ENCODE peak calls at places on chromosomes 4 and X, in four cellular contexts. V, U, H and Y are unnamed samples.

GRCh38 chr4:145839151-145839550 is 99.5 kb downstream of the ZNF827 start:
- DNase-seq in V (no peak), U (peak; percentile 53), H (no peak), Y (no peak)

GRCh38 chrX:53065066-53065465 is 16.5 kb downstream of the GPR173 start:
- DNase-seq in V (no peak), U (no peak), H (no peak), Y (no peak)

GRCh38 chrX:21479695-21480280 is 105.6 kb downstream of the CNKSR2 start:
- DNase-seq in V (peak; percentile 11), U (no peak), H (no peak), Y (peak; percentile 17)

GRCh38 chr4:122050836-122051235 is 99.0 kb upstream of the TRPC3 start:
- DNase-seq in V (no peak), U (no peak), H (no peak), Y (no peak)

GRCh38 chr4:4603592-4603991 is 61.7 kb upstream of the STX18 start:
- DNase-seq in V (no peak), U (no peak), H (no peak), Y (no peak)

GRCh38 chr4:128483816-128484215 is 196.2 kb upstream of the PGRMC2 start:
- DNase-seq in V (no peak), U (no peak), H (no peak), Y (no peak)

GRCh38 chr4:52103314-52103713 is 52.2 kb downstream of the SPATA18 start:
- DNase-seq in V (no peak), U (no peak), H (no peak), Y (no peak)

GRCh38 chrX:111375747-111376146 is 36.2 kb downstream of the DCX start:
- DNase-seq in V (no peak), U (no peak), H (no peak), Y (no peak)

GRCh38 chr4:53019485-53020382 is 157.6 kb downstream of the RASL11B start:
- DNase-seq in V (no peak), U (no peak), H (no peak), Y (no peak)

GRCh38 chr4:40149960-40150385 is 46.9 kb upstream of the RHOH start:
- DNase-seq in V (peak; percentile 51), U (no peak), H (no peak), Y (peak; percentile 84)

GRCh38 chr4:182143822-182144620 is 99.2 kb upstream of the TENM3 start:
- DNase-seq in V (no peak), U (no peak), H (peak; percentile 38), Y (no peak)

GRCh38 chrX:63471004-63471403 is 119.9 kb upstream of the SPIN4 start:
- DNase-seq in V (no peak), U (no peak), H (no peak), Y (no peak)

GRCh38 chr4:1183985-1184773 is 11.8 kb upstream of the SPON2 start:
- DNase-seq in V (no peak), U (no peak), H (no peak), Y (peak; percentile 63)

GRCh38 chr4:78585633-78586032 is 34.1 kb downstream of the ANXA3 start:
- DNase-seq in V (no peak), U (no peak), H (no peak), Y (no peak)

GRCh38 chr4:24794111-24794860 is 1.1 kb upstream of the SOD3 start:
- DNase-seq in V (no peak), U (no peak), H (no peak), Y (no peak)

GRCh38 chr4:110902500-110902899 is 279.6 kb upstream of the PITX2 start:
- DNase-seq in V (no peak), U (no peak), H (no peak), Y (no peak)

GRCh38 chrX:13085533-13085932 is 41.1 kb upstream of the FAM9C start:
- DNase-seq in V (no peak), U (no peak), H (no peak), Y (no peak)

GRCh38 chr4:149889976-149890375 is 74.3 kb upstream of the IQCM start:
- DNase-seq in V (no peak), U (no peak), H (no peak), Y (no peak)

GRCh38 chr4:1711055-1711905 is 839 bp downstream of the SLBP start:
- DNase-seq in V (no peak), U (peak; percentile 32), H (peak; percentile 52), Y (no peak)

GRCh38 chr4:16881151-16881884 is 17.1 kb downstream of the LDB2 start:
- DNase-seq in V (no peak), U (no peak), H (no peak), Y (no peak)

GRCh38 chr4:177574446-177574845 is 132.2 kb upstream of the AGA start:
- DNase-seq in V (no peak), U (no peak), H (no peak), Y (no peak)

GRCh38 chrX:85052207-85052606 is 48.5 kb downstream of the APOOL start:
- DNase-seq in V (no peak), U (no peak), H (no peak), Y (no peak)

GRCh38 chrX:13793897-13794296 is 23.0 kb downstream of the GPM6B start:
- DNase-seq in V (no peak), U (no peak), H (no peak), Y (no peak)

GRCh38 chrX:119235872-119236598 is at the start of gene PGRMC1:
- DNase-seq in V (peak; percentile 87), U (peak; percentile 48), H (peak; percentile 74), Y (peak; percentile 88)